ENCODE peak calls at places on chromosomes 4 and X, in eight cellular contexts. P is A549, S is tibial nerve, G is K562, O is SK-N-SH, J is suprapubic skin, I is stomach, C is GM12878. V is an unnamed sample.

GRCh38 chr4:144583658-144584057 is 62.3 kb upstream of the HHIP start:
- DNase-seq in C (no peak), J (no peak), S (no peak), G (no peak), P (no peak), I (no peak), O (no peak), V (no peak)

GRCh38 chr4:925771-926500 is 6.2 kb downstream of the GAK start:
- DNase-seq in O (peak; percentile 6), P (no peak), G (no peak), C (no peak), J (peak; percentile 65), S (no peak), I (no peak), V (no peak)

GRCh38 chr4:17787315-17787714 is 5.9 kb upstream of the FAM184B start:
- DNase-seq in I (no peak), C (no peak), S (no peak), J (no peak), P (no peak), G (no peak), O (no peak), V (no peak)

GRCh38 chr4:183444953-183445543 is 612 bp downstream of the CDKN2AIP start:
- DNase-seq in J (peak; percentile 83), P (peak; percentile 19), G (peak; percentile 49), S (peak; percentile 16), O (peak; percentile 71), C (no peak), I (peak; percentile 46), V (peak; percentile 52)

GRCh38 chr4:1009647-1010521 is 1.5 kb upstream of the FGFRL1 start:
- DNase-seq in S (peak; percentile 41), O (peak; percentile 97), P (no peak), G (peak; percentile 69), I (peak; percentile 79), J (no peak), C (no peak), V (peak; percentile 84)

GRCh38 chrX:18026171-18026570 is 165.1 kb upstream of the RAI2 start:
- DNase-seq in P (no peak), C (no peak), S (no peak), G (no peak), J (no peak), O (no peak), I (no peak), V (no peak)

GRCh38 chrX:638482-639131 is 8.0 kb downstream of the SHOX start:
- DNase-seq in S (no peak), P (no peak), J (no peak), C (no peak), I (peak; percentile 11), O (no peak), G (no peak), V (peak; percentile 41)

GRCh38 chrX:17535229-17535628 is 160.2 kb downstream of the NHS start:
- DNase-seq in G (peak; percentile 42), C (no peak), S (no peak), O (peak; percentile 30), P (no peak), J (no peak), I (peak; percentile 28), V (peak; percentile 31)

GRCh38 chrX:1316527-1316926 is 20.1 kb upstream of the IL3RA start:
- DNase-seq in I (peak; percentile 36), G (no peak), P (no peak), J (peak; percentile 86), C (no peak), O (no peak), S (no peak), V (peak; percentile 40)

GRCh38 chr4:139223682-139224317 is 46.8 kb upstream of the ELF2 start:
- DNase-seq in S (no peak), I (no peak), O (no peak), C (no peak), G (peak; percentile 34), P (no peak), J (no peak), V (no peak)

GRCh38 chrX:13761606-13762005 is 27.1 kb downstream of the OFD1 start:
- DNase-seq in S (no peak), P (no peak), G (no peak), O (peak; percentile 13), C (no peak), J (no peak), I (no peak), V (no peak)

GRCh38 chr4:176443117-176443516 is 123.4 kb downstream of the SPCS3 start:
- DNase-seq in G (no peak), J (no peak), O (no peak), C (no peak), I (no peak), S (no peak), P (peak; percentile 10), V (no peak)

GRCh38 chr4:36255575-36255974 is 11.3 kb upstream of the ARAP2 start:
- DNase-seq in C (peak; percentile 92), I (no peak), P (no peak), J (no peak), G (no peak), O (no peak), S (no peak), V (peak; percentile 20)

GRCh38 chrX:90883479-90883878 is 551.2 kb upstream of the PABPC5 start:
- DNase-seq in S (no peak), O (no peak), C (no peak), I (no peak), P (no peak), J (no peak), G (no peak), V (no peak)

GRCh38 chr4:163108614-163109013 is 58.1 kb downstream of the NAF1 start:
- DNase-seq in J (no peak), I (no peak), S (no peak), G (no peak), C (no peak), P (no peak), O (no peak), V (no peak)

GRCh38 chr4:105296672-105297071 is 150.0 kb downstream of the TET2 start:
- DNase-seq in J (no peak), O (no peak), G (no peak), C (no peak), S (no peak), P (no peak), I (no peak), V (no peak)

GRCh38 chr4:136634121-136634520 is 898.2 kb downstream of the PCDH18 start:
- DNase-seq in S (no peak), C (no peak), G (no peak), O (peak; percentile 24), I (no peak), P (no peak), J (no peak), V (no peak)

GRCh38 chr4:27921236-27921635 is 1060.6 kb downstream of the STIM2 start:
- DNase-seq in P (no peak), I (no peak), C (no peak), O (no peak), J (no peak), G (no peak), S (no peak), V (no peak)

GRCh38 chr4:115360441-115360840 is 247.0 kb upstream of the NDST4 start:
- DNase-seq in G (no peak), S (no peak), C (no peak), P (no peak), O (no peak), J (no peak), I (no peak), V (no peak)

GRCh38 chrX:11427082-11428033 is 134.1 kb downstream of the AMELX start:
- DNase-seq in G (peak; percentile 87), O (peak; percentile 26), I (peak; percentile 43), J (peak; percentile 76), P (no peak), S (peak; percentile 31), C (no peak), V (peak; percentile 50)

GRCh38 chr4:159719531-159719930 is 616.7 kb downstream of the RAPGEF2 start:
- DNase-seq in J (no peak), I (no peak), O (no peak), C (no peak), G (no peak), S (no peak), P (no peak), V (no peak)

GRCh38 chrX:76454456-76454927 is 27.0 kb downstream of the MAGEE1 start:
- DNase-seq in P (no peak), J (no peak), S (no peak), C (no peak), O (peak; percentile 6), G (peak; percentile 1), I (no peak), V (no peak)
- TF ChIP-seq EP300 in P (no peak), J (no peak), S (no peak), C (no peak), O (no peak), G (no peak), I (no peak), V (no peak)

GRCh38 chrX:137430301-137430700 is 135.6 kb upstream of the ZIC3 start:
- DNase-seq in I (no peak), S (no peak), G (no peak), P (no peak), J (no peak), C (no peak), O (no peak), V (no peak)

GRCh38 chrX:137432609-137433008 is 133.3 kb upstream of the ZIC3 start:
- DNase-seq in G (peak; percentile 24), C (no peak), O (peak; percentile 43), J (no peak), S (no peak), I (no peak), P (no peak), V (no peak)

GRCh38 chrX:137428777-137429564 is 137.0 kb upstream of the ZIC3 start:
- DNase-seq in S (no peak), P (no peak), C (no peak), J (no peak), I (no peak), G (no peak), O (no peak), V (no peak)

GRCh38 chrX:137431693-137432488 is 134.0 kb upstream of the ZIC3 start:
- DNase-seq in O (no peak), S (no peak), I (no peak), G (no peak), J (no peak), C (no peak), P (no peak), V (no peak)

GRCh38 chrX:137430984-137431475 is 134.9 kb upstream of the ZIC3 start:
- DNase-seq in J (no peak), S (no peak), O (no peak), P (no peak), G (no peak), C (no peak), I (no peak), V (no peak)
- H3K4me3 ChIP-seq in J (no peak overlapping the region), S (no peak overlapping the region), O (no peak overlapping the region), P (no peak overlapping the region), G (no peak overlapping the region), C (no peak overlapping the region), I (no peak overlapping the region), V (no peak overlapping the region)

GRCh38 chr4:157994863-157995262 is 178.0 kb downstream of the GASK1B start:
- DNase-seq in S (no peak), C (no peak), P (peak; percentile 5), I (no peak), J (no peak), O (no peak), G (no peak), V (no peak)
- TF ChIP-seq EP300 in S (no peak), C (no peak), P (peak; percentile 76), I (no peak), J (no peak), O (no peak), G (no peak), V (no peak)

DNA sequence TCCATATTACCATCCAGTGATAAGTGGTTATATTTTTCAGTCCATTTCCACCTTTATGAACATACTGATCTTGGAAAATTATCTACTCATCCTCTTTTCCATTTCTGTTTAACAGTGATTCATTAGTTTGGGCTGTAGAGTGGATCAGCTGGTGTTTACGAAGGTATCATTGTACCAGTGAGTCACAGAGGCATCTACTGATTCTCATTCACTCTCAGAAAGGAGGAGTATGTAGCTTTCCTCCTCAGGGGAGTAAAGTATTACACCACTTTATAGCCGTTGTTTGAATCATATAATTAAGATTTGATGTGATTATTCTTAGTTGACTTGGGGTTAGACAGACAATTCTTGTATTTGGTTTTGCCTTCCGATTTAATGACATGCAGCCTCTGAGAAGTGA is 74.7 kb downstream of the GALNT7 start:
- DNase-seq in G (no peak), O (no peak), I (no peak), C (no peak), S (no peak), P (peak; percentile 9), J (no peak), V (no peak)
- H3K4me3 ChIP-seq in G (no peak overlapping the region), O (no peak overlapping the region), I (no peak overlapping the region), C (no peak overlapping the region), S (no peak overlapping the region), P (no peak overlapping the region), J (no peak overlapping the region), V (no peak overlapping the region)

V was measured in transverse colon.